ENCODE peak calls at places on chromosomes 7 and 10, in nine cellular contexts. W is HFFc6; N is GM10248; S is astrocyte of the spinal cord; X is Calu3; P is endothelial cell; D is CD8-positive, alpha-beta T cell; J is psoas muscle; M is tibial artery. K is an unnamed sample.
A peak's percentile ranks its signal among the peaks of the same experiment; 100 is the strongest.

GRCh38 chr7:155215576-155216325 is 81.9 kb upstream of the INSIG1 start:
- DNase-seq in W (no peak), P (no peak), M (no peak), J (no peak), X (no peak), N (no peak), S (no peak), D (no peak), K (no peak)

GRCh38 chr10:77104459-77104980 is 533.1 kb downstream of the KCNMA1 start:
- DNase-seq in N (no peak), S (peak; percentile 90), M (peak; percentile 83), P (no peak), X (no peak), D (no peak), J (peak; percentile 72), W (peak; percentile 76), K (no peak)

GRCh38 chr7:70569335-70569819 is 562.6 kb upstream of the GALNT17 start:
- DNase-seq in N (no peak), J (no peak), W (no peak), S (no peak), M (no peak), D (no peak), X (no peak), P (no peak), K (no peak)

GRCh38 chr7:139775829-139776266 is 1.9 kb downstream of the HIPK2 start:
- DNase-seq in X (peak; percentile 69), D (peak; percentile 56), J (peak; percentile 45), S (peak; percentile 92), W (peak; percentile 68), P (peak; percentile 54), N (peak; percentile 69), M (peak; percentile 82), K (peak; percentile 69)

GRCh38 chr7:117034851-117035462 is 81.7 kb downstream of the ST7 start:
- DNase-seq in N (no peak), J (no peak), X (no peak), S (no peak), M (no peak), P (no peak), D (no peak), W (no peak), K (no peak)

GRCh38 chr10:26215923-26216576 is 524 bp upstream of the GAD2 start:
- DNase-seq in X (peak; percentile 13), J (no peak), N (peak; percentile 27), S (peak; percentile 0), W (no peak), D (no peak), M (no peak), P (peak; percentile 79), K (peak; percentile 68)

GRCh38 chr7:55733584-55733983 is 129.0 kb downstream of the SEPTIN14 start:
- DNase-seq in W (peak; percentile 1), P (no peak), D (no peak), N (no peak), X (no peak), S (peak; percentile 63), M (no peak), J (no peak), K (no peak)

GRCh38 chr7:35519971-35520809 is 174.7 kb downstream of the HERPUD2 start:
- DNase-seq in J (peak; percentile 60), W (peak; percentile 36), P (peak; percentile 78), X (peak; percentile 86), N (peak; percentile 72), D (peak; percentile 40), S (peak; percentile 65), M (peak; percentile 73), K (peak; percentile 72)

GRCh38 chr10:109062371-109062770 is 860.9 kb downstream of the XPNPEP1 start:
- DNase-seq in D (no peak), X (no peak), N (no peak), S (peak; percentile 40), P (no peak), M (no peak), J (no peak), W (peak; percentile 17), K (no peak)

DNA sequence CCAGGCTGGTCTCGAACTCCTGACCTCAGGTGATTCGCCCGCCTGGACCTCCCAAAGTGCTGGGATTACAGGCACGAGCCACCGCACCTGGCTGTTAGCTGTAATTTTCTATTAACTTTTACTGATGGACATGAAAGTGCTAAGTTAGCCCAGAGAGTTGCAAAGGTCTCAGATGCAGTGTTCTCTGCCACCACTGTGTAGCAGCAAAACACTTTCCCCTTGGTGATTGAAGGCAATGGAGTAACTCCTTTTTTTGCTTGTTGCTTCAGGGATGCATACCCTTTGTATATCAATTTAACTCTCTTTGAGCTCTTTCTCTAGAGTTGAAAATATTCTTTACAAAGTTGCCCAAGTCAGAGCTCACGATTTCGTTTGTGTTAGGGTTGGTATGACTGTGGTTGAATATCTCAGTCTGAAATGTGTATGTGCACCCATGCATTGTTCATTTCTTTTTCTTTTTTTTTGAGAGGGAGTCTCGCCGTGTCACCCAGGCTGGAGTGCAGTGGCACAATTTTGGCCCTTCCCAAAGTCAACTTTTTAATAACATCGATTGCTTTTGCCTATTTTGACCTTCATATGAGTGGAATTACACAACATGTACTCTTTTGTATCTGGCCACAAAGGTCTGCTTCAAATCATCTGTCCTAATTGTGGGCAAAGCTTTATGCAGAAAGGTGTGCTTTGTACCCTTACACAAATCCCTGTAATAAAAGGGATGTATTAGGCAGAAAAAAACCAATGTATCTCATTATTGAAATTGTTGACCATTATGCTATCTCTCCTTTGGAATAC is 52.6 kb downstream of the GTF2I start:
- DNase-seq in S (no peak), J (no peak), P (no peak), W (no peak), M (no peak), X (no peak), D (no peak), N (no peak), K (no peak)
- TF ChIP-seq CTCF in S (peak; percentile 22), J (no peak), P (no peak), W (peak; percentile 28), M (no peak), X (no peak), D (no peak), N (no peak), K (no peak)

GRCh38 chr7:137816696-137817320 is 30.0 kb downstream of the DGKI start:
- DNase-seq in W (peak; percentile 26), M (no peak), D (no peak), N (no peak), S (no peak), J (no peak), P (no peak), X (no peak), K (no peak)
- TF ChIP-seq CTCF in W (peak; percentile 68), M (no peak), D (no peak), N (peak; percentile 23), S (peak; percentile 41), J (no peak), P (no peak), X (no peak), K (peak; percentile 40)

DNA sequence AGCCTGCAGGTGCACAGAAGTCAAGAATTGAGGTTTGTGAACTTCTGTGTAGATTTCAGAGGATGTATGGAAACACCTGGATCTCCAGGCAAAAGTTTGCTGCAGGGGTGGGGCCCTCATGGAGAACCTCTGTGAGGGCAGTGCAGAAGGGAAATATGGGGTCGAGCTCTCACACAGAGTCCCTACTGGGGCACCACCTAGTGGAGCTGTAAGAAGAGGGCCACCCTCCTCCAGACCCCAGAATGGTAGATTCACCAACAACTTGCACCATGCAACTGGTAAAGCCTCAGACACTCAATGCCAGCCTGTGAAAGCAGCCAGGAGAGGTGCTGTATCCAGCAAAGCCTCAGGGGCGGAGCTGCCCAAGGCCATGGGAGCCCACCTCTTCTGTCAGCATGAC is 205.8 kb downstream of the CCSER2 start:
- DNase-seq in P (no peak), W (peak; percentile 7), N (no peak), M (no peak), S (no peak), X (no peak), J (no peak), D (no peak), K (no peak)
- TF ChIP-seq CTCF in P (no peak), W (peak; percentile 66), N (peak; percentile 34), M (no peak), S (peak; percentile 37), X (no peak), J (no peak), D (no peak), K (peak; percentile 23)

GRCh38 chr7:77348371-77348813 is 67.8 kb downstream of the GSAP start:
- DNase-seq in N (no peak), W (peak; percentile 36), M (no peak), X (no peak), D (no peak), P (no peak), J (no peak), S (peak; percentile 92), K (no peak)
- TF ChIP-seq CTCF in N (no peak), W (no peak), M (no peak), X (no peak), D (no peak), P (no peak), J (no peak), S (peak; percentile 12), K (no peak)

GRCh38 chr10:112689327-112689726 is 242.3 kb downstream of the VTI1A start:
- DNase-seq in X (peak; percentile 50), N (no peak), J (no peak), M (no peak), P (peak; percentile 44), W (no peak), D (no peak), S (no peak), K (no peak)
- TF ChIP-seq CTCF in X (peak; percentile 13), N (no peak), J (peak; percentile 9), M (peak; percentile 40), P (peak; percentile 29), W (peak; percentile 55), D (no peak), S (peak; percentile 51), K (no peak)

GRCh38 chr7:106773228-106773627 is 91.9 kb upstream of the PIK3CG start:
- DNase-seq in N (no peak), M (no peak), W (no peak), J (no peak), P (no peak), S (no peak), D (no peak), X (peak; percentile 32), K (no peak)
- TF ChIP-seq CTCF in N (no peak), M (no peak), W (no peak), J (no peak), P (no peak), S (no peak), D (no peak), X (no peak), K (no peak)

GRCh38 chr7:98051118-98051744 is 55.4 kb upstream of the LMTK2 start:
- DNase-seq in X (peak; percentile 19), J (no peak), S (no peak), W (no peak), P (peak; percentile 15), D (peak; percentile 49), M (no peak), N (no peak), K (peak; percentile 44)
- TF ChIP-seq CTCF in X (no peak), J (no peak), S (no peak), W (no peak), P (no peak), D (no peak), M (no peak), N (no peak), K (no peak)

K was measured in GM13976.